ENCODE peak calls at places on chromosome 4, in ten cellular contexts. T is smooth muscle cell of the brain vasculature; Z is cardiac muscle cell; U is AG09309; G is GM18507; L is activated CD4-positive, alpha-beta T cell treated with anti-CD3 and anti-CD28 coated beads, Interleukin-2, amount 10 ng/mL, durations not matched to agents 7 days and 5 days; W is AG04450; B is endodermal cell; I is stimulated activated CD4-positive, alpha-beta T cell treated with anti-CD3 and anti-CD28 coated beads, Interleukin-15, amount 100 ng/mL, for 1 hour; M is sciatic nerve. J is an unnamed sample.
A peak's percentile ranks its signal among the peaks of the same experiment; 100 is the strongest.

GRCh38 chr4:19700951-19701350 is 550.8 kb upstream of the SLIT2 start:
- DNase-seq in T (no peak), Z (no peak), U (no peak), G (no peak), L (no peak), W (no peak), B (no peak), I (no peak), M (no peak), J (no peak)

GRCh38 chr4:25160714-25161598 is 707 bp upstream of the SEPSECS start:
- DNase-seq in T (no peak), Z (no peak), U (no peak), G (no peak), L (no peak), W (no peak), B (no peak), I (no peak), M (no peak), J (no peak)

GRCh38 chr4:54277691-54278090 is 48.6 kb downstream of the PDGFRA start:
- DNase-seq in T (peak; percentile 6), Z (peak; percentile 75), U (peak; percentile 49), G (no peak), L (no peak), W (peak; percentile 34), B (no peak), I (no peak), M (no peak), J (no peak)

GRCh38 chr4:29710519-29710918 is 1009.6 kb upstream of the PCDH7 start:
- DNase-seq in T (no peak), Z (no peak), U (no peak), G (no peak), L (no peak), W (no peak), B (no peak), I (no peak), M (no peak), J (no peak)

GRCh38 chr4:162498168-162498567 is 334.4 kb upstream of the FSTL5 start:
- DNase-seq in T (no peak), Z (peak; percentile 2), U (no peak), G (no peak), L (no peak), W (no peak), B (no peak), I (no peak), M (no peak), J (no peak)

GRCh38 chr4:150237110-150237852 is 159.0 kb downstream of the DCLK2 start:
- DNase-seq in T (no peak), Z (peak; percentile 85), U (peak; percentile 96), G (no peak), L (no peak), W (peak; percentile 88), B (no peak), I (no peak), M (no peak), J (no peak)

GRCh38 chr4:36325916-36326315 is 44.5 kb downstream of the DTHD1 start:
- DNase-seq in T (no peak), Z (no peak), U (no peak), G (no peak), L (no peak), W (no peak), B (no peak), I (no peak), M (no peak), J (no peak)

GRCh38 chr4:82431026-82431745 is 796 bp downstream of the ENOPH1 start:
- DNase-seq in T (no peak), Z (peak; percentile 32), U (no peak), G (no peak), L (peak; percentile 50), W (no peak), B (peak; percentile 75), I (peak; percentile 13), M (no peak), J (peak; percentile 71)

GRCh38 chr4:9832640-9833039 is 51.2 kb downstream of the DRD5 start:
- DNase-seq in T (no peak), Z (no peak), U (no peak), G (no peak), L (no peak), W (no peak), B (no peak), I (no peak), M (no peak), J (no peak)

GRCh38 chr4:67934628-67935027 is 28.7 kb downstream of the TMPRSS11A start:
- DNase-seq in T (no peak), Z (no peak), U (no peak), G (no peak), L (no peak), W (no peak), B (peak; percentile 43), I (no peak), M (no peak), J (no peak)

GRCh38 chr4:69098470-69098869 is 2.2 kb downstream of the UGT2B7 start:
- DNase-seq in T (no peak), Z (no peak), U (no peak), G (no peak), L (no peak), W (no peak), B (no peak), I (no peak), M (no peak), J (no peak)

GRCh38 chr4:176238157-176238608 is 30.8 kb downstream of the ASB5 start:
- DNase-seq in T (peak; percentile 54), Z (peak; percentile 74), U (peak; percentile 93), G (no peak), L (no peak), W (peak; percentile 42), B (no peak), I (no peak), M (no peak), J (no peak)

GRCh38 chr4:52643846-52644245 is 15.3 kb downstream of the USP46 start:
- DNase-seq in T (no peak), Z (peak; percentile 76), U (no peak), G (no peak), L (no peak), W (peak; percentile 20), B (no peak), I (no peak), M (peak; percentile 63), J (peak; percentile 55)

GRCh38 chr4:139416073-139416673 is 37.7 kb upstream of the RAB33B start:
- DNase-seq in T (peak; percentile 28), Z (peak; percentile 77), U (peak; percentile 17), G (no peak), L (peak; percentile 38), W (peak; percentile 32), B (no peak), I (no peak), M (no peak), J (no peak)

GRCh38 chr4:57303012-57303751 is 193.0 kb upstream of the IGFBP7 start:
- DNase-seq in T (no peak), Z (peak; percentile 3), U (no peak), G (no peak), L (no peak), W (no peak), B (no peak), I (no peak), M (no peak), J (no peak)

GRCh38 chr4:123652501-123652900 is 255.9 kb downstream of the SPRY1 start:
- DNase-seq in T (no peak), Z (peak; percentile 25), U (no peak), G (no peak), L (no peak), W (no peak), B (no peak), I (no peak), M (no peak), J (no peak)

GRCh38 chr4:114385195-114385985 is 213.2 kb upstream of the UGT8 start:
- DNase-seq in T (no peak), Z (no peak), U (no peak), G (no peak), L (no peak), W (no peak), B (no peak), I (no peak), M (no peak), J (no peak)